ENCODE peak calls at places on chromosome 6, in four cellular contexts. J is BE2C, Y is stomach, T is adrenal gland. X is an unnamed sample.
A peak's percentile ranks its signal among the peaks of the same experiment; 100 is the strongest.

GRCh38 chr6:106167105-106167814 is 81.1 kb downstream of the PRDM1 start:
- DNase-seq in J (no peak), T (no peak), Y (no peak), X (no peak)

GRCh38 chr6:39137235-39137634 is 22.2 kb upstream of the SAYSD1 start:
- DNase-seq in Y (peak; percentile 29), J (no peak), T (no peak), X (no peak)

GRCh38 chr6:126054258-126054702 is 67.9 kb downstream of the TRMT11 start:
- DNase-seq in J (peak; percentile 60), T (peak; percentile 72), Y (no peak), X (no peak)

GRCh38 chr6:144469144-144469575 is 184.0 kb downstream of the UTRN start:
- DNase-seq in J (no peak), Y (no peak), T (no peak), X (no peak)

GRCh38 chr6:164005312-164005711 is 590.8 kb downstream of the QKI start:
- DNase-seq in Y (no peak), T (no peak), J (no peak), X (no peak)

GRCh38 chr6:51846531-51846930 is 240.9 kb downstream of the PKHD1 start:
- DNase-seq in Y (no peak), J (no peak), T (no peak), X (no peak)

GRCh38 chr6:104256547-104257144 is 603.1 kb downstream of the HACE1 start:
- DNase-seq in J (no peak), T (no peak), Y (no peak), X (no peak)

GRCh38 chr6:158595223-158595622 is 35.3 kb downstream of the TMEM181 start:
- DNase-seq in T (no peak), Y (no peak), J (no peak), X (no peak)

GRCh38 chr6:8065519-8065911 is 1.3 kb upstream of the BLOC1S5 start:
- DNase-seq in T (no peak), Y (no peak), J (no peak), X (no peak)

GRCh38 chr6:40999498-41000070 is 39.4 kb downstream of the UNC5CL start:
- DNase-seq in T (peak; percentile 75), J (peak; percentile 53), Y (peak; percentile 69), X (no peak)

GRCh38 chr6:35428421-35429149 is 23.6 kb upstream of the FANCE start:
- DNase-seq in J (no peak), T (no peak), Y (no peak), X (no peak)

GRCh38 chr6:165833355-165833754 is 170.3 kb upstream of the PDE10A start:
- DNase-seq in T (no peak), J (no peak), Y (no peak), X (no peak)

GRCh38 chr6:38573800-38574395 is 65.8 kb downstream of the BTBD9 start:
- DNase-seq in J (no peak), Y (no peak), T (no peak), X (no peak)

GRCh38 chr6:158422629-158423238 is 110.5 kb downstream of the TULP4 start:
- DNase-seq in J (no peak), T (no peak), Y (no peak), X (no peak)

GRCh38 chr6:2807342-2808090 is 34.1 kb downstream of the SERPINB1 start:
- DNase-seq in J (no peak), T (peak; percentile 40), Y (no peak), X (no peak)

GRCh38 chr6:56708810-56709597 is 66.3 kb upstream of the DST start:
- DNase-seq in J (no peak), Y (no peak), T (no peak), X (no peak)

GRCh38 chr6:26064619-26065257 is 22.5 kb upstream of the HFE start:
- DNase-seq in T (no peak), J (peak; percentile 30), Y (no peak), X (no peak)

GRCh38 chr6:109515781-109516409 is 32.9 kb upstream of the ZBTB24 start:
- DNase-seq in T (no peak), Y (no peak), J (no peak), X (no peak)

GRCh38 chr6:69026715-69027114 is 391.6 kb downstream of the ADGRB3 start:
- DNase-seq in Y (no peak), T (no peak), J (no peak), X (no peak)

GRCh38 chr6:158686791-158687381 is 37.0 kb downstream of the SYTL3 start:
- DNase-seq in Y (no peak), T (no peak), J (no peak), X (no peak)

GRCh38 chr6:72032056-72032455 is 145.7 kb downstream of the RIMS1 start:
- DNase-seq in J (no peak), Y (no peak), T (no peak), X (no peak)

DNA sequence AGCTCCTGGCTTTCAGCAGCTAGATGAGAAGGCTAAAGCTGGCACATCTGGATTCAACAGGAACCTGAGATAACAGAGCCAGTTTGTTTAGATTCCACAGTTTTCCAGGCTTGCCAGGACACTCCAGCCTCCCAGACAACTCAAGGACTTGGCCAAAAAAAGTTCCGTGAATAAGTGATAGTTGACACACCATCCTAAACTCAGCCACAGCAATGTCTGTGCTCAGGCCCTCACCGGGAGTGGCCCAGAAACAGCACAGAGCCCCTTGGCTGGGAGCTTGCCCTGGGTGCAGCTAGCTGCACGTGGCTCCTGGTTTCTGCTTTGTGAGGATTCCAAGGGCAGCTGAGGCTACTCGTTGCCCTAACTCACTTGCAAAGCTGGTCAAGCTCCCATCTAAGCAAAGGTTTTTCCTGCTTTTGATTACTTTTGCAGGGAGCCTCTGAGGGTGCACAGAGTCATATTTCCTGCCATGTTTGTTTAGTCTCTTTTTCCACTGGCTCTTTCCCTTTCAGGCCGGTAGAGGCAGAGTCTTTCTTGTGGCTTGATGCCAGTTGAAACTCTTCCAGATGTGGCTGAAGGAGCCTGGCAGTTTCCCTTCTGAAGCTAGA is 118.3 kb upstream of the ECI2 start:
- DNase-seq in T (peak; percentile 57), Y (peak; percentile 32), J (no peak), X (no peak)
- TF ChIP-seq CTCF in T (peak; percentile 34), Y (peak; percentile 21), J (no peak), X (no peak)

GRCh38 chr6:119152187-119152586 is 73.7 kb upstream of the FAM184A start:
- DNase-seq in J (peak; percentile 36), Y (no peak), T (no peak), X (no peak)

GRCh38 chr6:119145111-119145510 is 66.6 kb upstream of the FAM184A start:
- DNase-seq in Y (no peak), J (no peak), T (no peak), X (no peak)

GRCh38 chr6:119148102-119148824 is 69.8 kb upstream of the FAM184A start:
- DNase-seq in Y (no peak), J (peak; percentile 54), T (no peak), X (peak; percentile 46)

GRCh38 chr6:119147101-119148053 is 68.9 kb upstream of the FAM184A start:
- DNase-seq in Y (peak; percentile 37), J (peak; percentile 82), T (peak; percentile 83), X (no peak)

GRCh38 chr6:119148825-119149525 is 70.5 kb upstream of the FAM184A start:
- DNase-seq in T (no peak), J (no peak), Y (no peak), X (no peak)
- TF ChIP-seq CTCF in T (no peak), J (no peak), Y (peak; percentile 2), X (no peak)

DNA sequence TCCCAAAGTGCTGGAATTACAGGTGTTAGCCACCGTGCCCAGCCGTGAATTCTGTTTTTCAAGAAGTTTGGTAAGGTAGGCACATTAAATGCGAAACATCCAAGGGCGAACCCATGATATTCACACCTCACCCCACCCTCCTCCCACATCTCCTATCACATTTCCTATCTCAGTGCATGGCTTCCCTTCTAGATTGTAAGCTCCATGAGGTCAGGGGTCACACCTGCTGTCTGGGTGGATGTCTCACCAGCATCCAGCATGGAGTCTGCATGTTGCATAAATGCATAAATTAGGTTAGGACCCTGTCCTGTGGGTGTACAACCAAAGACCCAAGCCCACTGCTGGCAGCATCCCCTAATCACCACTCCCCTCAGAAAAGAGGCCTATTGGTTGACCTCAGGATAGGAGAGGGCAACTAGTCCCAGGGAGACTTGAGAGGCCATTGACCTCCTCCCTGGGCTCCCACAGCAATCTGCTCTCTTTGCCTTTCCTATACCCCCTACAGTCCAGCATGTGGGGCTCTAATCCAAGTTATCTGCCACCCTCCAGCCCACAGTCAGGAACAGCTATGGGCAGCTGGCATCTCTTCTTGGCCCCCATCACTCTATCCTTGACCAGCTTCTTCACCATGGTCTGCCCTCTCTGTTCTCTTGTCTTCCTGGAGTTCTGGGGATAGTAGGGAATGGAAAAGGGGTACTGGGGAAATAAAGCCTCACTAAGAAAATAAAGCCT is 4.2 kb downstream of the PRRT1 start:
- DNase-seq in Y (no peak), J (no peak), T (no peak), X (no peak)
- TF ChIP-seq CTCF in Y (no peak), J (no peak), T (no peak), X (no peak)

GRCh38 chr6:16338577-16339262 is 100.3 kb downstream of the GMPR start:
- DNase-seq in J (peak; percentile 76), T (peak; percentile 89), Y (peak; percentile 34), X (no peak)
- TF ChIP-seq CTCF in J (peak; percentile 84), T (peak; percentile 16), Y (peak; percentile 29), X (no peak)

DNA sequence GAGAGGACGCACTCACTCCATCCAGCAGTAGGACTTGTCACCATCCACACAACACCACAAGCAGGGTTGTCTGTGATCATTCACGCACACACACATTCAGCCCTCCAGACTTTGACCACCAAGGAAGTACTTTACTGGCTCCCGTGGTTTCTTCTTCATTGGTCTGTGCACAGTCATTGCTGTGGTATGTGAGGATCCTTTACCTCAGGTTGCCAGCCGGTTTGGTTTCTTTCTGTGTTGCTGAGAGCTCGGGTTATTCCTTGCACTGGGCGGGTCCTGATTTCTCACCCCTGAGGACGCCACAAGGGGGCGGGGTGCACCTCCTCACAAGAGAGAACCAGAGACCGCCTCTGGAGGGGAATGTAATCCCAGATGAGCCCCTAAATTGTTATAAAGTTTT is 11.2 kb downstream of the SLC35A1 start:
- DNase-seq in T (no peak), Y (no peak), J (peak; percentile 19), X (no peak)
- TF ChIP-seq CTCF in T (no peak), Y (no peak), J (peak; percentile 15), X (peak; percentile 29)

DNA sequence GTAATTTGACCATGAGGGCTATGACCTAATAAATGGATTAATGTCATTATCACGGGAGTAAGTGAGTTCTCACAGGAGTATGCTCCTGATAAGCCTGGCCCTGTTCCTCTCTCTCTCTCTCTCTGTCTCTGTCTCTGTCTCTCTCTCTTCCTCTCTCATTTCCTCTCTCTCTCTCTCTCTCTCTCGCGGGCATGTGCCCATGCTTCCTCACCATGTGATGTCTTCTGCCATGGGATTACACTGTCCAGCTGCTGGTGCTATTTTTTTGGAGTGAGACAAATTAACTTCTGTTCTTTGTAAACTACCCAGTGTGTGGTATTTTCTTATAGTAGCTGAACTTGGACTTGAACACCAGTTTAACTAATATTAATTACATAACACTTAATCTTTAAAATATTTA is 374.3 kb upstream of the GJE1 start:
- DNase-seq in Y (no peak), J (no peak), T (no peak), X (no peak)
- TF ChIP-seq CTCF in Y (no peak), J (no peak), T (no peak), X (no peak)

GRCh38 chr6:87832025-87832825 is 130.2 kb upstream of the AKIRIN2 start:
- DNase-seq in Y (no peak), J (no peak), T (no peak), X (no peak)
- TF ChIP-seq CTCF in Y (peak; percentile 30), J (peak; percentile 33), T (peak; percentile 31), X (peak; percentile 40)

X was measured in D721Med.